ENCODE peak calls at places on chromosome 14, in seven cellular contexts. One of them, this sample, is unnamed.

GRCh38 chr14:39491134-39491541 is 58.9 kb upstream of the FBXO33 start:
- DNase-seq in AG04450: no peak
- DNase-seq in body of pancreas: no peak
- DNase-seq in IMR-90: peak; percentile 52
- DNase-seq in dorsolateral prefrontal cortex: no peak
- DNase-seq in pancreas: no peak
- DNase-seq in left lung: no peak
- DNase-seq in this sample: peak; percentile 15

GRCh38 chr14:55297611-55298323 is 26.5 kb downstream of the FBXO34 start:
- DNase-seq in dorsolateral prefrontal cortex: no peak
- DNase-seq in IMR-90: no peak
- DNase-seq in AG04450: no peak
- DNase-seq in left lung: no peak
- DNase-seq in body of pancreas: peak; percentile 70
- DNase-seq in pancreas: peak; percentile 61
- DNase-seq in this sample: no peak

GRCh38 chr14:88951370-88951769 is 126.9 kb downstream of the TTC8 start:
- DNase-seq in IMR-90: no peak
- DNase-seq in pancreas: no peak
- DNase-seq in body of pancreas: no peak
- DNase-seq in AG04450: no peak
- DNase-seq in left lung: no peak
- DNase-seq in dorsolateral prefrontal cortex: no peak
- DNase-seq in this sample: no peak

GRCh38 chr14:34237098-34237497 is 224.9 kb downstream of the SPTSSA start:
- DNase-seq in dorsolateral prefrontal cortex: no peak
- DNase-seq in AG04450: no peak
- DNase-seq in left lung: no peak
- DNase-seq in pancreas: no peak
- DNase-seq in body of pancreas: no peak
- DNase-seq in IMR-90: no peak
- DNase-seq in this sample: no peak

GRCh38 chr14:89425931-89426330 is 8.9 kb upstream of the FOXN3 start:
- DNase-seq in AG04450: peak; percentile 92
- DNase-seq in IMR-90: peak; percentile 99
- DNase-seq in pancreas: no peak
- DNase-seq in left lung: no peak
- DNase-seq in body of pancreas: peak; percentile 47
- DNase-seq in dorsolateral prefrontal cortex: no peak
- DNase-seq in this sample: peak; percentile 43

GRCh38 chr14:90263748-90264449 is 7.5 kb downstream of the PSMC1 start:
- DNase-seq in AG04450: no peak
- DNase-seq in body of pancreas: no peak
- DNase-seq in pancreas: no peak
- DNase-seq in dorsolateral prefrontal cortex: no peak
- DNase-seq in IMR-90: no peak
- DNase-seq in left lung: no peak
- DNase-seq in this sample: no peak

GRCh38 chr14:28759658-28760313 is 6.8 kb upstream of the FOXG1 start:
- DNase-seq in body of pancreas: no peak
- DNase-seq in IMR-90: no peak
- DNase-seq in pancreas: no peak
- DNase-seq in left lung: no peak
- DNase-seq in AG04450: no peak
- DNase-seq in dorsolateral prefrontal cortex: no peak
- DNase-seq in this sample: no peak

GRCh38 chr14:23034498-23035302 is at the start of gene PSMB5:
- DNase-seq in body of pancreas: peak; percentile 96
- DNase-seq in left lung: peak; percentile 90
- DNase-seq in dorsolateral prefrontal cortex: peak; percentile 89
- DNase-seq in AG04450: peak; percentile 83
- DNase-seq in IMR-90: peak; percentile 96
- DNase-seq in pancreas: peak; percentile 91
- DNase-seq in this sample: peak; percentile 84

GRCh38 chr14:37587881-37588666 is 7.0 kb downstream of the FOXA1 start:
- DNase-seq in IMR-90: no peak
- DNase-seq in pancreas: no peak
- DNase-seq in AG04450: no peak
- DNase-seq in left lung: no peak
- DNase-seq in dorsolateral prefrontal cortex: no peak
- DNase-seq in body of pancreas: no peak
- DNase-seq in this sample: no peak

GRCh38 chr14:22334627-22335026 is 254.4 kb downstream of the DAD1 start:
- DNase-seq in dorsolateral prefrontal cortex: no peak
- DNase-seq in body of pancreas: no peak
- DNase-seq in left lung: no peak
- DNase-seq in pancreas: no peak
- DNase-seq in IMR-90: no peak
- DNase-seq in AG04450: no peak
- DNase-seq in this sample: no peak

GRCh38 chr14:31993521-31993941 is 83.6 kb upstream of the ARHGAP5 start:
- DNase-seq in left lung: no peak
- DNase-seq in body of pancreas: no peak
- DNase-seq in IMR-90: no peak
- DNase-seq in dorsolateral prefrontal cortex: no peak
- DNase-seq in pancreas: no peak
- DNase-seq in AG04450: no peak
- DNase-seq in this sample: no peak

GRCh38 chr14:61632401-61633195 is 62.7 kb upstream of the HIF1A start:
- DNase-seq in left lung: no peak
- DNase-seq in pancreas: no peak
- DNase-seq in IMR-90: no peak
- DNase-seq in AG04450: no peak
- DNase-seq in body of pancreas: no peak
- DNase-seq in dorsolateral prefrontal cortex: no peak
- DNase-seq in this sample: no peak

GRCh38 chr14:49634547-49635334 is at the start of gene DNAAF2:
- DNase-seq in left lung: peak; percentile 92
- DNase-seq in AG04450: no peak
- DNase-seq in dorsolateral prefrontal cortex: peak; percentile 60
- DNase-seq in IMR-90: peak; percentile 76
- DNase-seq in body of pancreas: peak; percentile 85
- DNase-seq in pancreas: peak; percentile 77
- DNase-seq in this sample: no peak

GRCh38 chr14:33369041-33369440 is 430.4 kb downstream of the NPAS3 start:
- DNase-seq in pancreas: no peak
- DNase-seq in IMR-90: no peak
- DNase-seq in dorsolateral prefrontal cortex: no peak
- DNase-seq in left lung: no peak
- DNase-seq in body of pancreas: no peak
- DNase-seq in AG04450: no peak
- DNase-seq in this sample: no peak

GRCh38 chr14:52365071-52365470 is 51.0 kb downstream of the PTGER2 start:
- DNase-seq in pancreas: no peak
- DNase-seq in AG04450: no peak
- DNase-seq in IMR-90: peak; percentile 57
- DNase-seq in dorsolateral prefrontal cortex: no peak
- DNase-seq in left lung: no peak
- DNase-seq in body of pancreas: no peak
- DNase-seq in this sample: no peak

GRCh38 chr14:22333408-22334274 is 255.4 kb downstream of the DAD1 start:
- DNase-seq in IMR-90: peak; percentile 68
- DNase-seq in dorsolateral prefrontal cortex: peak; percentile 65
- DNase-seq in AG04450: no peak
- DNase-seq in pancreas: peak; percentile 57
- DNase-seq in body of pancreas: peak; percentile 54
- DNase-seq in left lung: no peak
- DNase-seq in this sample: no peak

GRCh38 chr14:70887207-70888150 is 19.8 kb upstream of the PCNX1 start:
- DNase-seq in body of pancreas: peak; percentile 28
- DNase-seq in dorsolateral prefrontal cortex: no peak
- DNase-seq in left lung: no peak
- DNase-seq in AG04450: peak; percentile 86
- DNase-seq in IMR-90: peak; percentile 98
- DNase-seq in pancreas: no peak
- DNase-seq in this sample: peak; percentile 80

GRCh38 chr14:85122690-85123089 is 407.3 kb upstream of the FLRT2 start:
- DNase-seq in body of pancreas: no peak
- DNase-seq in dorsolateral prefrontal cortex: no peak
- DNase-seq in AG04450: peak; percentile 21
- DNase-seq in left lung: no peak
- DNase-seq in IMR-90: peak; percentile 46
- DNase-seq in pancreas: no peak
- DNase-seq in this sample: no peak

GRCh38 chr14:91395998-91396660 is 21.5 kb downstream of the CCDC88C start:
- DNase-seq in pancreas: no peak
- DNase-seq in body of pancreas: no peak
- DNase-seq in left lung: no peak
- DNase-seq in IMR-90: no peak
- DNase-seq in AG04450: no peak
- DNase-seq in dorsolateral prefrontal cortex: no peak
- DNase-seq in this sample: no peak
- H3K4me3 ChIP-seq in pancreas: no peak overlapping the region
- H3K4me3 ChIP-seq in body of pancreas: no peak overlapping the region
- H3K4me3 ChIP-seq in left lung: no peak overlapping the region
- H3K4me3 ChIP-seq in IMR-90: no peak overlapping the region
- H3K4me3 ChIP-seq in AG04450: no peak overlapping the region
- H3K4me3 ChIP-seq in dorsolateral prefrontal cortex: peak overlapping the region; percentile 45
- H3K4me3 ChIP-seq in this sample: no peak overlapping the region

DNA sequence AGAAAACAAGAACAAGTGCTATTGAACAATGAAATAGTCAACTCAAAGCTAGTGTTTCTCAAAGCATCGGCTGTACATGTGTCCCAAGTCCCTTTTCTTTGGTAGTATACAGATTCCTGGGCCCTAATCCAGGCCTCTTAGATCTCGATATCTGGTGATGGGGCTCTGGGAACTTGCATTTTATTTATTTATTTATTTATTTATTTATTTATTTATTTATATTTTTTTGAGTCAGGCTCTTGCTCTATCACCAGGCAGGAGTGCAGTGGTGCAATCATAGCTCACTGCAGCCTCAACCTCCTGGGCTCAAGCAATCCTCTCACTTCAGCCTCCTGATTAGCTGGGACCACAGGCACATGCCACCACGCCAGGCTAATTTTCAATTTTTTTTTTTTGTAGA is 17.1 kb downstream of the SYNDIG1L start:
- DNase-seq in pancreas: no peak
- DNase-seq in AG04450: no peak
- DNase-seq in left lung: no peak
- DNase-seq in body of pancreas: no peak
- DNase-seq in dorsolateral prefrontal cortex: no peak
- DNase-seq in IMR-90: no peak
- DNase-seq in this sample: no peak
- TF ChIP-seq CTCF in pancreas: no peak
- TF ChIP-seq CTCF in AG04450: no peak
- TF ChIP-seq CTCF in left lung: no peak
- TF ChIP-seq CTCF in body of pancreas: no peak
- TF ChIP-seq CTCF in dorsolateral prefrontal cortex: no peak
- TF ChIP-seq CTCF in IMR-90: no peak
- TF ChIP-seq CTCF in this sample: no peak

GRCh38 chr14:105089746-105090492 is 24.7 kb upstream of the GPR132 start:
- DNase-seq in AG04450: no peak
- DNase-seq in left lung: peak; percentile 55
- DNase-seq in body of pancreas: no peak
- DNase-seq in IMR-90: no peak
- DNase-seq in pancreas: no peak
- DNase-seq in dorsolateral prefrontal cortex: no peak
- DNase-seq in this sample: no peak

GRCh38 chr14:105091335-105092123 is 26.3 kb upstream of the GPR132 start:
- DNase-seq in dorsolateral prefrontal cortex: no peak
- DNase-seq in AG04450: no peak
- DNase-seq in left lung: peak; percentile 93
- DNase-seq in body of pancreas: peak; percentile 92
- DNase-seq in pancreas: peak; percentile 92
- DNase-seq in IMR-90: no peak
- DNase-seq in this sample: no peak

GRCh38 chr14:105092124-105092911 is 27.1 kb upstream of the GPR132 start:
- DNase-seq in dorsolateral prefrontal cortex: no peak
- DNase-seq in body of pancreas: peak; percentile 38
- DNase-seq in pancreas: peak; percentile 45
- DNase-seq in left lung: peak; percentile 81
- DNase-seq in IMR-90: no peak
- DNase-seq in AG04450: no peak
- DNase-seq in this sample: no peak

GRCh38 chr14:105088812-105089745 is 23.8 kb upstream of the GPR132 start:
- DNase-seq in body of pancreas: no peak
- DNase-seq in left lung: peak; percentile 69
- DNase-seq in IMR-90: peak; percentile 30
- DNase-seq in dorsolateral prefrontal cortex: no peak
- DNase-seq in pancreas: peak; percentile 20
- DNase-seq in AG04450: no peak
- DNase-seq in this sample: no peak

GRCh38 chr14:105090493-105091334 is 25.5 kb upstream of the GPR132 start:
- DNase-seq in body of pancreas: peak; percentile 84
- DNase-seq in AG04450: no peak
- DNase-seq in pancreas: peak; percentile 89
- DNase-seq in IMR-90: peak; percentile 62
- DNase-seq in dorsolateral prefrontal cortex: peak; percentile 84
- DNase-seq in left lung: peak; percentile 99
- DNase-seq in this sample: peak; percentile 80
- H3K27me3 ChIP-seq in body of pancreas: no peaks in the 10 kb centered on the region
- H3K27me3 ChIP-seq in AG04450: no peaks in the 10 kb centered on the region
- H3K27me3 ChIP-seq in pancreas: no peaks in the 10 kb centered on the region
- H3K27me3 ChIP-seq in IMR-90: no peaks in the 10 kb centered on the region
- H3K27me3 ChIP-seq in dorsolateral prefrontal cortex: peaks cover 45% of the 10 kb centered on the region
- H3K27me3 ChIP-seq in left lung: no peaks in the 10 kb centered on the region
- H3K27me3 ChIP-seq in this sample: no peaks in the 10 kb centered on the region

GRCh38 chr14:73717998-73718741 is 4.0 kb upstream of the PNMA1 start:
- DNase-seq in left lung: no peak
- DNase-seq in dorsolateral prefrontal cortex: no peak
- DNase-seq in body of pancreas: peak; percentile 21
- DNase-seq in IMR-90: peak; percentile 76
- DNase-seq in pancreas: no peak
- DNase-seq in AG04450: no peak
- DNase-seq in this sample: no peak
- H3K4me3 ChIP-seq in left lung: no peak overlapping the region
- H3K4me3 ChIP-seq in dorsolateral prefrontal cortex: peak overlapping the region; percentile 61
- H3K4me3 ChIP-seq in body of pancreas: no peak overlapping the region
- H3K4me3 ChIP-seq in IMR-90: no peak overlapping the region
- H3K4me3 ChIP-seq in pancreas: no peak overlapping the region
- H3K4me3 ChIP-seq in AG04450: no peak overlapping the region
- H3K4me3 ChIP-seq in this sample: no peak overlapping the region

GRCh38 chr14:24312736-24313507 is 1.6 kb downstream of the LTB4R start:
- DNase-seq in dorsolateral prefrontal cortex: no peak
- DNase-seq in AG04450: no peak
- DNase-seq in left lung: no peak
- DNase-seq in body of pancreas: peak; percentile 72
- DNase-seq in pancreas: no peak
- DNase-seq in IMR-90: peak; percentile 22
- DNase-seq in this sample: no peak

GRCh38 chr14:24309538-24310386 is at the start of gene LTB4R2:
- DNase-seq in IMR-90: no peak
- DNase-seq in dorsolateral prefrontal cortex: no peak
- DNase-seq in left lung: no peak
- DNase-seq in pancreas: no peak
- DNase-seq in AG04450: no peak
- DNase-seq in body of pancreas: no peak
- DNase-seq in this sample: no peak

GRCh38 chr14:24311837-24312615 is 724 bp downstream of the LTB4R start:
- DNase-seq in AG04450: no peak
- DNase-seq in pancreas: no peak
- DNase-seq in dorsolateral prefrontal cortex: no peak
- DNase-seq in IMR-90: no peak
- DNase-seq in left lung: no peak
- DNase-seq in body of pancreas: no peak
- DNase-seq in this sample: no peak

GRCh38 chr14:24310387-24310665 is 386 bp downstream of the LTB4R2 start:
- DNase-seq in left lung: no peak
- DNase-seq in AG04450: no peak
- DNase-seq in body of pancreas: no peak
- DNase-seq in pancreas: peak; percentile 46
- DNase-seq in IMR-90: no peak
- DNase-seq in dorsolateral prefrontal cortex: no peak
- DNase-seq in this sample: no peak

GRCh38 chr14:24310666-24311604 is at the start of gene LTB4R:
- DNase-seq in dorsolateral prefrontal cortex: peak; percentile 82
- DNase-seq in pancreas: peak; percentile 90
- DNase-seq in AG04450: no peak
- DNase-seq in left lung: peak; percentile 94
- DNase-seq in body of pancreas: peak; percentile 86
- DNase-seq in IMR-90: peak; percentile 73
- DNase-seq in this sample: peak; percentile 88
- TF ChIP-seq CTCF in dorsolateral prefrontal cortex: peak; percentile 16
- TF ChIP-seq CTCF in pancreas: no peak
- TF ChIP-seq CTCF in AG04450: peak; percentile 12
- TF ChIP-seq CTCF in left lung: peak; percentile 22
- TF ChIP-seq CTCF in body of pancreas: peak; percentile 14
- TF ChIP-seq CTCF in IMR-90: peak; percentile 26
- TF ChIP-seq CTCF in this sample: no peak

This sample was measured in GM06990.